ENCODE peak calls at places on chromosomes 2 and 18, in ten cellular contexts. X is esophagus squamous epithelium, K is GM12892, R is sigmoid colon, B is IMR-90, S is HCT116, A is stomach, Y is breast epithelium, N is heart left ventricle, H is NB4. Q is an unnamed sample.

GRCh38 chr2:108616731-108617161 is 82.5 kb downstream of the LIMS1 start:
- DNase-seq in A (peak; percentile 79), R (no peak), B (peak; percentile 55), K (no peak), H (no peak), N (no peak), X (no peak), S (no peak), Y (peak; percentile 49), Q (no peak)

GRCh38 chr18:30616414-30616813 is 426.1 kb downstream of the DSC3 start:
- DNase-seq in A (no peak), S (no peak), N (no peak), B (no peak), Y (no peak), R (no peak), H (no peak), X (no peak), K (no peak), Q (no peak)

GRCh38 chr2:172074254-172074653 is 11.1 kb upstream of the DLX1 start:
- DNase-seq in K (no peak), R (no peak), Y (no peak), B (no peak), X (no peak), A (no peak), H (no peak), N (no peak), S (no peak), Q (no peak)

GRCh38 chr2:140892911-140893637 is 1237.7 kb downstream of the LRP1B start:
- DNase-seq in K (no peak), H (no peak), N (no peak), S (no peak), Y (no peak), R (no peak), B (peak; percentile 19), A (no peak), X (no peak), Q (no peak)

GRCh38 chr2:166610180-166610919 is 116.3 kb upstream of the SCN7A start:
- DNase-seq in X (no peak), Y (no peak), N (peak; percentile 25), R (peak; percentile 63), H (peak; percentile 6), S (no peak), B (no peak), A (no peak), K (no peak), Q (no peak)

GRCh38 chr2:170974304-170974993 is 45.4 kb downstream of the GORASP2 start:
- DNase-seq in A (peak; percentile 31), H (no peak), X (no peak), K (no peak), N (no peak), R (no peak), Y (peak; percentile 72), B (no peak), S (no peak), Q (no peak)

GRCh38 chr2:119485336-119486110 is 38.8 kb downstream of the SCTR start:
- DNase-seq in Y (peak; percentile 19), H (no peak), N (peak; percentile 86), K (no peak), A (peak; percentile 68), B (no peak), X (no peak), R (peak; percentile 36), S (no peak), Q (peak; percentile 11)

GRCh38 chr18:49911414-49911813 is 98.1 kb upstream of the ACAA2 start:
- DNase-seq in N (no peak), H (no peak), Y (no peak), X (no peak), S (no peak), B (no peak), A (no peak), R (no peak), K (no peak), Q (no peak)

GRCh38 chr2:119782308-119783027 is 22.7 kb downstream of the PTPN4 start:
- DNase-seq in K (no peak), B (no peak), R (no peak), A (no peak), Y (no peak), S (no peak), X (no peak), N (no peak), H (peak; percentile 11), Q (no peak)

GRCh38 chr2:216829533-216829932 is 30.3 kb downstream of the TNP1 start:
- DNase-seq in N (peak; percentile 93), H (no peak), S (no peak), Y (peak; percentile 50), K (no peak), X (no peak), B (peak; percentile 63), R (peak; percentile 96), A (peak; percentile 92), Q (peak; percentile 89)

GRCh38 chr2:199988176-199988575 is 32.8 kb downstream of the MAIP1 start:
- DNase-seq in H (no peak), X (no peak), S (no peak), N (no peak), B (peak; percentile 61), K (no peak), A (no peak), R (no peak), Y (no peak), Q (no peak)

GRCh38 chr2:162839419-162839818 is 852 bp upstream of the KCNH7 start:
- DNase-seq in Y (no peak), N (no peak), S (no peak), B (no peak), H (no peak), R (no peak), K (no peak), X (no peak), A (no peak), Q (no peak)

DNA sequence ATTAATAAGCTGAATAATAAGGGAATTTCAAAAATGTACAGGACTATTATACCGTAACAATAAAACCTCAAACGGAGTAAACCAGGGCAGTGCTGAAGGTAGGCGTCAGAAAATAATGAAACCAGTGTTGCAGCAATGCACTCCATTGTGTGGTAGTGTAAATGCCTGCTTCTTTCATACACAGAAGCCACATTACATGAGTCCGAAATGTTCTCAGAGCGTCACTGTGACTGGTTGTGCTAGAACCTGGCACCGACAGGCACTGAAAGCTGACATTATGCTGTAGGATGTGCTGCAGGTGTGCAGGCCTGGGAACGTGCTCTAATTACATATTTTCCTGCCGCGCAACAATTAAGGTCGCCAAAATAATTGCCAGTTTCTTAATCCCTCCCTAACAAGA is 53.3 kb downstream of the ZEB2 start:
- DNase-seq in A (no peak), X (no peak), S (no peak), Y (no peak), R (no peak), N (no peak), K (no peak), B (no peak), H (no peak), Q (no peak)
- TF ChIP-seq POLR2A in A (no peak), X (no peak), S (no peak), Y (no peak), R (no peak), N (no peak), K (no peak), B (no peak), H (no peak), Q (no peak)

GRCh38 chr18:784470-785172 is 27.4 kb downstream of the YES1 start:
- DNase-seq in R (no peak), N (no peak), H (no peak), S (no peak), A (no peak), K (no peak), X (no peak), B (no peak), Y (no peak), Q (no peak)
- TF ChIP-seq POLR2A in R (no peak), N (no peak), H (no peak), S (no peak), A (no peak), K (no peak), X (no peak), B (no peak), Y (no peak), Q (no peak)

GRCh38 chr18:46098616-46098933 is 479 bp upstream of the ATP5F1A start:
- DNase-seq in K (no peak), Y (no peak), X (no peak), R (no peak), S (no peak), B (no peak), A (no peak), N (no peak), H (no peak), Q (no peak)

GRCh38 chr18:46109386-46109785 is 5.2 kb downstream of the HAUS1 start:
- DNase-seq in A (no peak), S (no peak), K (no peak), B (no peak), X (no peak), R (no peak), Y (no peak), N (no peak), H (no peak), Q (no peak)

GRCh38 chr18:46099463-46099862 is 1.4 kb upstream of the ATP5F1A start:
- DNase-seq in N (no peak), K (no peak), A (no peak), X (no peak), H (no peak), S (no peak), R (no peak), B (no peak), Y (no peak), Q (peak; percentile 75)

DNA sequence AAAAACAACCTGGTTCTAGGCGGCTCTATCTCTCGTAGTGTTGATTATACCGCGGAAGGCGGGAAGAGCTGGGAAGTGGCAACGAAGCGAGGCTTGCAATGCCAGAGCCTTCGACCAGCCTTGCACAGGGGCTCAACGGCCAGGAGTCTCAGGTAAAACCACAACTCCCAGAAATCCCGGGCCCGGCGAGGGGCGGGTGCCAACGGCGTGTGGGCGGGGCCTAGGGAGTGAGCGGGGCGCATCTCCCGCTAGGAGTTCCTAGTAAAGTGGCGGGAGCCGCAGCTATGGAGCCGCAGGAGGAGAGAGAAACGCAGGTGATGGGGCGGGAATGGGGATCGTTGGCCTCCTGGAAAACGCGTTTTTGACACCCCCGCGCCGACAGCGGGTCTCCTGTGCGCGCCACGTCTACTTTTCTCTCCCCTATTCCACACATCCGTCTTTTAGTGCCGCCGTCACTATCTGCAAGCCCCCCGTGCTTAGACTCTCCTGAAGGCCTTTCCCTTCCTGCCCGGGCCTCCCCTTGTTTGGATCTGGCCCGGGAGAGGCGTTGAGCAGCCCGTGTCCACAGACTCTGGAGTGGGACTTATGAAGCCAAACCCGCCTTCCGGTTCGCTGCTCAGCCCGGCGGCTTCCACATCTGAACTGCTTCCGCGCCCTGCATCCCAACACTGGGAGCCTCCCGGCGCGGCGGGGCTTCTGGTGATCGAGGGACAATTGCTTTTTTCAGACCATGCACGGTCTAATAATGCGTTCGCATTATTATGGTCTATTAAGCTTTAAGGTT is at the start of gene HAUS1:
- DNase-seq in S (peak; percentile 75), N (peak; percentile 94), K (peak; percentile 76), Y (peak; percentile 90), R (peak; percentile 96), B (peak; percentile 64), H (peak; percentile 91), X (peak; percentile 46), A (peak; percentile 94), Q (peak; percentile 92)
- TF ChIP-seq POLR2A in S (peak; percentile 66), N (peak; percentile 32), K (peak; percentile 65), Y (peak; percentile 17), R (peak; percentile 49), B (no peak), H (peak; percentile 61), X (no peak), A (no peak), Q (no peak)

DNA sequence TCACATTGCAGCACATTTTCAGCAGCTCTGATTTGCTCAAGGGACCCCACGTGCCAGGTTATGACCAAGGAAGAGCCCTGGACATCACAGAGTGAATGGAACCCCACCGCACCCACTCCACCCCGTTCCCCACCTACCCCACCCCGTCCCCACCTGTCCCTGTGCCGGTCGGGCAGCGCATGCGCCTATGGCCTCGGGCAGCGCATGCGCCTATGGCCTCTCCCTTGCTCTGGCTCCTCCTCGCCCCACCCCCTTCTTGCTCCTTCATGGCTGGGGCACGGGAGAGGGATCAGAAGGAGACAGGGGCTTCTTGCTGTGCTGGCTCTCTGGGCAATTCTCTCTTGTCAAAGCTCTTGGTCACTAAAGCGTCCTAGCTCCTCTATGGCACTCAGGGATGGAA is 371.8 kb upstream of the HS6ST1 start:
- DNase-seq in Y (no peak), R (no peak), A (no peak), H (no peak), X (no peak), K (no peak), S (no peak), N (no peak), B (no peak), Q (no peak)
- TF ChIP-seq POLR2A in Y (no peak), R (no peak), A (no peak), H (no peak), X (no peak), K (no peak), S (no peak), N (no peak), B (no peak), Q (no peak)